ENCODE peak calls at places on chromosomes 7 and 10, in six cellular contexts. One of them, this sample, is unnamed.

GRCh38 chr10:130109796-130110235 is 814 bp downstream of the C10orf143 start:
- DNase-seq in SK-N-DZ: peak; percentile 86
- DNase-seq in central memory CD4-positive, alpha-beta T cell: peak; percentile 77
- DNase-seq in GM23248: peak; percentile 83
- DNase-seq in tibial artery: peak; percentile 76
- DNase-seq in stimulated activated CD4-positive, alpha-beta T cell treated with anti-CD3 and anti-CD28 coated beads, TNF-alpha, amount 100 ng/mL, for 48 hours: peak; percentile 70
- DNase-seq in this sample: peak; percentile 81

GRCh38 chr7:2520131-2520807 is 695 bp downstream of the LFNG start:
- DNase-seq in SK-N-DZ: peak; percentile 59
- DNase-seq in GM23248: peak; percentile 60
- DNase-seq in tibial artery: no peak
- DNase-seq in central memory CD4-positive, alpha-beta T cell: no peak
- DNase-seq in stimulated activated CD4-positive, alpha-beta T cell treated with anti-CD3 and anti-CD28 coated beads, TNF-alpha, amount 100 ng/mL, for 48 hours: no peak
- DNase-seq in this sample: no peak

GRCh38 chr7:29107056-29107455 is 39.3 kb downstream of the CPVL start:
- DNase-seq in SK-N-DZ: no peak
- DNase-seq in tibial artery: no peak
- DNase-seq in central memory CD4-positive, alpha-beta T cell: no peak
- DNase-seq in stimulated activated CD4-positive, alpha-beta T cell treated with anti-CD3 and anti-CD28 coated beads, TNF-alpha, amount 100 ng/mL, for 48 hours: no peak
- DNase-seq in GM23248: no peak
- DNase-seq in this sample: no peak

GRCh38 chr10:118742787-118743186 is 12.0 kb downstream of the CACUL1 start:
- DNase-seq in tibial artery: no peak
- DNase-seq in stimulated activated CD4-positive, alpha-beta T cell treated with anti-CD3 and anti-CD28 coated beads, TNF-alpha, amount 100 ng/mL, for 48 hours: no peak
- DNase-seq in central memory CD4-positive, alpha-beta T cell: no peak
- DNase-seq in GM23248: peak; percentile 58
- DNase-seq in SK-N-DZ: no peak
- DNase-seq in this sample: no peak

GRCh38 chr10:44864042-44864436 is 47.1 kb upstream of the TMEM72 start:
- DNase-seq in central memory CD4-positive, alpha-beta T cell: no peak
- DNase-seq in SK-N-DZ: no peak
- DNase-seq in GM23248: peak; percentile 72
- DNase-seq in tibial artery: no peak
- DNase-seq in stimulated activated CD4-positive, alpha-beta T cell treated with anti-CD3 and anti-CD28 coated beads, TNF-alpha, amount 100 ng/mL, for 48 hours: no peak
- DNase-seq in this sample: peak; percentile 60

GRCh38 chr7:148815612-148816011 is 68.5 kb downstream of the EZH2 start:
- DNase-seq in stimulated activated CD4-positive, alpha-beta T cell treated with anti-CD3 and anti-CD28 coated beads, TNF-alpha, amount 100 ng/mL, for 48 hours: no peak
- DNase-seq in SK-N-DZ: no peak
- DNase-seq in central memory CD4-positive, alpha-beta T cell: no peak
- DNase-seq in GM23248: no peak
- DNase-seq in tibial artery: no peak
- DNase-seq in this sample: no peak

GRCh38 chr10:6068422-6068821 is 6.3 kb upstream of the IL2RA start:
- DNase-seq in stimulated activated CD4-positive, alpha-beta T cell treated with anti-CD3 and anti-CD28 coated beads, TNF-alpha, amount 100 ng/mL, for 48 hours: no peak
- DNase-seq in central memory CD4-positive, alpha-beta T cell: peak; percentile 60
- DNase-seq in tibial artery: peak; percentile 27
- DNase-seq in SK-N-DZ: no peak
- DNase-seq in GM23248: no peak
- DNase-seq in this sample: no peak

GRCh38 chr7:117829450-117829849 is 43.8 kb downstream of the CTTNBP2 start:
- DNase-seq in stimulated activated CD4-positive, alpha-beta T cell treated with anti-CD3 and anti-CD28 coated beads, TNF-alpha, amount 100 ng/mL, for 48 hours: no peak
- DNase-seq in tibial artery: no peak
- DNase-seq in central memory CD4-positive, alpha-beta T cell: no peak
- DNase-seq in SK-N-DZ: no peak
- DNase-seq in GM23248: no peak
- DNase-seq in this sample: no peak

GRCh38 chr10:71553371-71553900 is 156.7 kb downstream of the CDH23 start:
- DNase-seq in central memory CD4-positive, alpha-beta T cell: no peak
- DNase-seq in stimulated activated CD4-positive, alpha-beta T cell treated with anti-CD3 and anti-CD28 coated beads, TNF-alpha, amount 100 ng/mL, for 48 hours: no peak
- DNase-seq in tibial artery: no peak
- DNase-seq in SK-N-DZ: no peak
- DNase-seq in GM23248: no peak
- DNase-seq in this sample: no peak

GRCh38 chr7:45697576-45698136 is 123.5 kb downstream of the ADCY1 start:
- DNase-seq in tibial artery: no peak
- DNase-seq in SK-N-DZ: no peak
- DNase-seq in GM23248: peak; percentile 47
- DNase-seq in central memory CD4-positive, alpha-beta T cell: no peak
- DNase-seq in stimulated activated CD4-positive, alpha-beta T cell treated with anti-CD3 and anti-CD28 coated beads, TNF-alpha, amount 100 ng/mL, for 48 hours: no peak
- DNase-seq in this sample: no peak

GRCh38 chr10:50993817-50994251 is 80.5 kb upstream of the PRKG1 start:
- DNase-seq in tibial artery: no peak
- DNase-seq in GM23248: peak; percentile 84
- DNase-seq in SK-N-DZ: no peak
- DNase-seq in stimulated activated CD4-positive, alpha-beta T cell treated with anti-CD3 and anti-CD28 coated beads, TNF-alpha, amount 100 ng/mL, for 48 hours: no peak
- DNase-seq in central memory CD4-positive, alpha-beta T cell: no peak
- DNase-seq in this sample: no peak

GRCh38 chr10:120161116-120161515 is 268.6 kb downstream of the SEC23IP start:
- DNase-seq in tibial artery: no peak
- DNase-seq in central memory CD4-positive, alpha-beta T cell: no peak
- DNase-seq in GM23248: peak; percentile 3
- DNase-seq in stimulated activated CD4-positive, alpha-beta T cell treated with anti-CD3 and anti-CD28 coated beads, TNF-alpha, amount 100 ng/mL, for 48 hours: no peak
- DNase-seq in SK-N-DZ: no peak
- DNase-seq in this sample: no peak

GRCh38 chr10:91805110-91805825 is 7.0 kb downstream of the TNKS2 start:
- DNase-seq in GM23248: peak; percentile 35
- DNase-seq in stimulated activated CD4-positive, alpha-beta T cell treated with anti-CD3 and anti-CD28 coated beads, TNF-alpha, amount 100 ng/mL, for 48 hours: no peak
- DNase-seq in central memory CD4-positive, alpha-beta T cell: no peak
- DNase-seq in tibial artery: no peak
- DNase-seq in SK-N-DZ: no peak
- DNase-seq in this sample: no peak

GRCh38 chr10:133264455-133264854 is 12.2 kb downstream of the ADAM8 start:
- DNase-seq in central memory CD4-positive, alpha-beta T cell: peak; percentile 49
- DNase-seq in tibial artery: no peak
- DNase-seq in SK-N-DZ: no peak
- DNase-seq in GM23248: no peak
- DNase-seq in stimulated activated CD4-positive, alpha-beta T cell treated with anti-CD3 and anti-CD28 coated beads, TNF-alpha, amount 100 ng/mL, for 48 hours: no peak
- DNase-seq in this sample: no peak

GRCh38 chr10:78424721-78425120 is 391.1 kb downstream of the RPS24 start:
- DNase-seq in central memory CD4-positive, alpha-beta T cell: no peak
- DNase-seq in SK-N-DZ: no peak
- DNase-seq in GM23248: no peak
- DNase-seq in tibial artery: no peak
- DNase-seq in stimulated activated CD4-positive, alpha-beta T cell treated with anti-CD3 and anti-CD28 coated beads, TNF-alpha, amount 100 ng/mL, for 48 hours: no peak
- DNase-seq in this sample: no peak

This sample was measured in ovary.